ENCODE peak calls at places on chromosomes 6 and 20, in eight cellular contexts. Y, E, T, P, N, C, K and A are unnamed samples.

GRCh38 chr6:169669889-169670288 is 31.9 kb downstream of the WDR27 start:
- DNase-seq in P (no peak), Y (no peak), N (no peak), C (no peak), K (no peak), E (no peak), T (no peak), A (no peak)

GRCh38 chr6:149032318-149032598 is 285.3 kb upstream of the TAB2 start:
- DNase-seq in P (no peak), T (no peak), K (no peak), E (no peak), N (no peak), C (no peak), Y (no peak), A (no peak)

GRCh38 chr6:138465007-138465645 is 34.2 kb downstream of the NHSL1 start:
- DNase-seq in P (no peak), E (no peak), Y (no peak), T (no peak), N (no peak), K (peak), C (no peak), A (no peak)

GRCh38 chr6:29628419-29629281 is 4.3 kb downstream of the GABBR1 start:
- DNase-seq in C (peak), P (peak), E (peak), N (peak), Y (peak), T (no peak), K (peak), A (peak)

GRCh38 chr6:148396926-148397325 is 54.3 kb downstream of the SASH1 start:
- DNase-seq in K (no peak), C (no peak), N (no peak), E (no peak), Y (no peak), P (no peak), T (no peak), A (no peak)

GRCh38 chr6:110731898-110732297 is 83.4 kb downstream of the CDK19 start:
- DNase-seq in N (no peak), P (no peak), C (no peak), T (no peak), E (no peak), Y (no peak), K (peak), A (no peak)

GRCh38 chr20:61589055-61589385 is 337.0 kb downstream of the CDH4 start:
- DNase-seq in T (no peak), K (no peak), N (no peak), C (no peak), P (no peak), E (no peak), Y (no peak), A (no peak)

GRCh38 chr6:105057160-105057559 is 100.3 kb downstream of the LIN28B start:
- DNase-seq in N (no peak), C (no peak), Y (no peak), K (no peak), E (no peak), P (no peak), T (no peak), A (no peak)

GRCh38 chr20:20520776-20521175 is 152.9 kb downstream of the INSM1 start:
- DNase-seq in P (no peak), K (no peak), C (no peak), Y (no peak), N (no peak), E (no peak), T (no peak), A (no peak)

GRCh38 chr6:113092795-113093194 is 745.7 kb downstream of the RFPL4B start:
- DNase-seq in E (no peak), T (no peak), C (no peak), P (no peak), Y (no peak), N (no peak), K (no peak), A (no peak)

GRCh38 chr6:2786269-2786668 is 21.1 kb downstream of the WRNIP1 start:
- DNase-seq in C (no peak), Y (no peak), P (no peak), E (no peak), K (no peak), T (no peak), N (no peak), A (no peak)

GRCh38 chr6:29641430-29642213 is 8.6 kb upstream of the GABBR1 start:
- DNase-seq in C (no peak), E (no peak), N (no peak), Y (no peak), K (no peak), T (no peak), P (peak), A (no peak)

GRCh38 chr6:26592649-26593048 is 4.1 kb upstream of the ABT1 start:
- DNase-seq in K (no peak), E (no peak), C (no peak), P (no peak), N (no peak), T (no peak), Y (peak), A (no peak)

GRCh38 chr20:34941224-34941623 is 14.4 kb downstream of the GSS start:
- DNase-seq in T (no peak), Y (no peak), P (no peak), K (no peak), C (no peak), E (no peak), N (no peak), A (no peak)

GRCh38 chr6:138162104-138162946 is 586 bp downstream of the ARFGEF3 start:
- DNase-seq in K (peak), C (peak), N (peak), P (no peak), Y (peak), T (no peak), E (peak), A (no peak)

GRCh38 chr6:130825772-130826441 is 1.3 kb upstream of the SMLR1 start:
- DNase-seq in N (no peak), E (no peak), Y (no peak), T (no peak), C (no peak), P (no peak), K (peak), A (no peak)

GRCh38 chr6:149079911-149080501 is 237.5 kb upstream of the TAB2 start:
- DNase-seq in C (no peak), P (no peak), K (no peak), N (no peak), T (peak), Y (no peak), E (peak), A (no peak)

GRCh38 chr6:100175814-100176275 is 181.8 kb upstream of the MCHR2 start:
- DNase-seq in K (no peak), T (no peak), P (no peak), Y (no peak), C (no peak), E (no peak), N (no peak), A (no peak)

GRCh38 chr20:15045246-15045645 is 707.8 kb upstream of the FLRT3 start:
- DNase-seq in N (no peak), T (no peak), P (no peak), Y (no peak), C (no peak), K (no peak), E (peak), A (no peak)

GRCh38 chr20:38005866-38006265 is 27.4 kb downstream of the TTI1 start:
- DNase-seq in C (no peak), E (no peak), Y (no peak), N (no peak), T (no peak), P (no peak), K (no peak), A (no peak)

GRCh38 chr6:112571486-112571885 is 224.4 kb downstream of the RFPL4B start:
- DNase-seq in K (no peak), N (no peak), E (no peak), C (no peak), Y (no peak), P (no peak), T (no peak), A (no peak)

GRCh38 chr6:5205877-5206840 is 54.6 kb downstream of the LYRM4 start:
- DNase-seq in C (peak), Y (no peak), T (no peak), N (no peak), K (no peak), P (no peak), E (peak), A (no peak)